ENCODE peak calls at places on chromosomes 13 and 19, in six cellular contexts. P is IMR-90, K is H9, M is trophoblast cell, N is mesenchymal stem cell, R is H1. H is an unnamed sample.

GRCh38 chr19:39671739-39672363 is 16.1 kb downstream of the LGALS16 start:
- DNase-seq in P (peak), K (peak), M (peak), N (peak), R (peak), H (peak)

GRCh38 chr19:51552996-51553725 is 17.9 kb upstream of the ZNF175 start:
- DNase-seq in P (peak), K (peak), M (peak), N (peak), R (peak), H (peak)

GRCh38 chr19:30664358-30665058 is 292.3 kb downstream of the ZNF536 start:
- DNase-seq in P (peak), K (peak), M (no peak), N (no peak), R (no peak), H (no peak)

GRCh38 chr19:27776020-27776419 is 1436.9 kb downstream of the UQCRFS1 start:
- DNase-seq in P (peak), K (peak), M (no peak), N (peak), R (no peak), H (no peak)

GRCh38 chr13:26853272-26853818 is 92.8 kb upstream of the GPR12 start:
- DNase-seq in P (no peak), K (no peak), M (no peak), N (no peak), R (no peak), H (no peak)

GRCh38 chr19:17323973-17324327 is 10.7 kb downstream of the ANO8 start:
- DNase-seq in P (no peak), K (no peak), M (no peak), N (no peak), R (no peak), H (no peak)

GRCh38 chr13:34411881-34412280 is 530.2 kb upstream of the NBEA start:
- DNase-seq in P (no peak), K (no peak), M (peak), N (no peak), R (no peak), H (no peak)

GRCh38 chr13:32212420-32212819 is 102.7 kb downstream of the ZAR1L start:
- DNase-seq in P (peak), K (no peak), M (no peak), N (peak), R (no peak), H (no peak)

GRCh38 chr13:100721885-100722512 is 47.4 kb upstream of the TMTC4 start:
- DNase-seq in P (peak), K (peak), M (peak), N (peak), R (no peak), H (peak)

GRCh38 chr13:113972451-113973217 is 1.2 kb downstream of the C13orf46 start:
- DNase-seq in P (peak), K (no peak), M (no peak), N (no peak), R (no peak), H (no peak)

GRCh38 chr19:49422407-49423277 is 599 bp downstream of the PTH2 start:
- DNase-seq in P (peak), K (peak), M (no peak), N (peak), R (no peak), H (peak)

GRCh38 chr13:74273591-74273990 is 139.4 kb upstream of the KLF12 start:
- DNase-seq in P (no peak), K (no peak), M (no peak), N (no peak), R (no peak), H (no peak)

GRCh38 chr13:113763961-113764792 is 5.2 kb downstream of the TMEM255B start:
- DNase-seq in P (no peak), K (no peak), M (no peak), N (no peak), R (no peak), H (no peak)

GRCh38 chr13:110914293-110915056 is 394 bp downstream of the ANKRD10 start:
- DNase-seq in P (peak), K (peak), M (no peak), N (peak), R (no peak), H (peak)
- H3K14ac ChIP-seq in P (peak), K (peak), M (peak), N (peak), R (peak), H (peak)

GRCh38 chr19:6649189-6649588 is 20.8 kb downstream of the TNFSF14 start:
- DNase-seq in P (no peak), K (no peak), M (no peak), N (no peak), R (no peak), H (no peak)
- H3K14ac ChIP-seq in P (no peak), K (no peak), M (no peak), N (no peak), R (no peak), H (no peak)

GRCh38 chr19:23160766-23161165 is 43.9 kb downstream of the ZNF730 start:
- DNase-seq in P (no peak), K (no peak), M (no peak), N (no peak), R (no peak), H (no peak)
- H3K14ac ChIP-seq in P (no peak), K (no peak), M (no peak), N (no peak), R (no peak), H (no peak)

GRCh38 chr19:3514930-3515329 is 8.8 kb downstream of the FZR1 start:
- DNase-seq in P (peak), K (no peak), M (no peak), N (no peak), R (no peak), H (no peak)
- H3K14ac ChIP-seq in P (no peak), K (no peak), M (no peak), N (no peak), R (no peak), H (no peak)

GRCh38 chr13:40790232-40790631 is 821 bp downstream of the SLC25A15 start:
- DNase-seq in P (no peak), K (no peak), M (no peak), N (no peak), R (no peak), H (no peak)
- H3K14ac ChIP-seq in P (peak), K (no peak), M (peak), N (no peak), R (no peak), H (no peak)

GRCh38 chr19:5154799-5155426 is 185.7 kb downstream of the PTPRS start:
- DNase-seq in P (no peak), K (no peak), M (no peak), N (no peak), R (no peak), H (no peak)

GRCh38 chr19:5155586-5156210 is 184.9 kb downstream of the PTPRS start:
- DNase-seq in P (no peak), K (no peak), M (no peak), N (no peak), R (no peak), H (no peak)

GRCh38 chr19:5153601-5154128 is 184.8 kb downstream of the KDM4B start:
- DNase-seq in P (no peak), K (no peak), M (no peak), N (no peak), R (no peak), H (no peak)

GRCh38 chr19:5152767-5153532 is 184.0 kb downstream of the KDM4B start:
- DNase-seq in P (no peak), K (no peak), M (no peak), N (no peak), R (no peak), H (no peak)

GRCh38 chr19:5154129-5154798 is 185.4 kb downstream of the KDM4B start:
- DNase-seq in P (no peak), K (peak), M (no peak), N (no peak), R (no peak), H (no peak)
- H3K14ac ChIP-seq in P (no peak), K (no peak), M (no peak), N (no peak), R (no peak), H (no peak)